ENCODE peak calls at places on chromosomes 11 and 22, in seven cellular contexts. E is memory B cell; U is aorta; I is stimulated activated CD8-positive, alpha-beta memory T cell treated with anti-CD3 and anti-CD28 coated beads, Interleukin-15, amount 100 ng/mL, for 4 hours; T is HCT116; S is activated CD4-positive, alpha-beta memory T cell treated with anti-CD3 and anti-CD28 coated beads for 36 hours; M is activated naive CD4-positive, alpha-beta T cell. X is an unnamed sample.

GRCh38 chr11:69726019-69726418 is 22.2 kb upstream of the FGF19 start:
- DNase-seq in E (no peak), U (no peak), I (no peak), T (no peak), S (no peak), M (no peak), X (no peak)

GRCh38 chr11:7197469-7197868 is 54.2 kb upstream of the SYT9 start:
- DNase-seq in E (no peak), U (no peak), I (no peak), T (no peak), S (no peak), M (no peak), X (no peak)

GRCh38 chr11:72828081-72828567 is 13.9 kb downstream of the ATG16L2 start:
- DNase-seq in E (no peak), U (no peak), I (no peak), T (no peak), S (no peak), M (no peak), X (no peak)

GRCh38 chr11:3000032-3000961 is 8.2 kb upstream of the NAP1L4 start:
- DNase-seq in E (no peak), U (peak; percentile 89), I (no peak), T (no peak), S (no peak), M (no peak), X (no peak)

GRCh38 chr11:77191823-77192495 is 63.9 kb downstream of the MYO7A start:
- DNase-seq in E (no peak), U (no peak), I (peak; percentile 21), T (peak; percentile 93), S (peak; percentile 77), M (peak; percentile 29), X (no peak)

GRCh38 chr11:32087602-32088001 is 3.3 kb upstream of the RCN1 start:
- DNase-seq in E (no peak), U (no peak), I (no peak), T (no peak), S (no peak), M (no peak), X (no peak)

GRCh38 chr11:3165152-3165705 is at the start of gene OSBPL5:
- DNase-seq in E (no peak), U (peak; percentile 93), I (no peak), T (no peak), S (peak; percentile 61), M (peak; percentile 36), X (peak; percentile 51)

GRCh38 chr22:49179175-49179574 is 648.5 kb downstream of the BRD1 start:
- DNase-seq in E (no peak), U (no peak), I (no peak), T (no peak), S (no peak), M (no peak), X (no peak)

GRCh38 chr11:126336646-126337045 is 18.8 kb upstream of the ST3GAL4 start:
- DNase-seq in E (no peak), U (peak; percentile 63), I (no peak), T (no peak), S (no peak), M (no peak), X (peak; percentile 50)

X was measured in GDM1.